ENCODE peak calls at places on chromosomes 4 and X, in six cellular contexts. D is A549, G is endothelial cell of umbilical vein, J is K562, M is HepG2, C is GM12878. L is an unnamed sample.
A peak's percentile ranks its signal among the peaks of the same experiment; 100 is the strongest.

GRCh38 chrX:119677654-119677981 is 15.3 kb downstream of the SEPTIN6 start:
- DNase-seq in G (no peak), D (no peak), J (no peak), C (no peak), M (no peak), L (no peak)

GRCh38 chr4:101835121-101835904 is 44.8 kb downstream of the BANK1 start:
- DNase-seq in D (peak; percentile 23), M (peak; percentile 15), G (peak; percentile 19), J (no peak), C (no peak), L (peak; percentile 47)

GRCh38 chr4:105859233-105859632 is 36.0 kb upstream of the NPNT start:
- DNase-seq in C (peak; percentile 9), M (peak; percentile 13), D (peak; percentile 10), G (peak; percentile 59), J (no peak), L (no peak)

GRCh38 chrX:37776987-37777325 is 2.9 kb upstream of the CYBB start:
- DNase-seq in C (no peak), J (no peak), G (no peak), M (no peak), D (no peak), L (no peak)

GRCh38 chr4:138659640-138660325 is 355.8 kb upstream of the NOCT start:
- DNase-seq in M (no peak), G (no peak), D (no peak), J (no peak), C (no peak), L (no peak)

GRCh38 chr4:130563185-130563890 is 1467.4 kb downstream of the C4orf33 start:
- DNase-seq in M (peak; percentile 8), D (peak; percentile 7), J (no peak), C (no peak), G (peak; percentile 73), L (peak; percentile 2)

GRCh38 chr4:123890889-123891288 is 494.3 kb downstream of the SPRY1 start:
- DNase-seq in C (no peak), G (no peak), D (no peak), J (no peak), M (no peak), L (no peak)

GRCh38 chr4:128831526-128832252 is 22.2 kb downstream of the JADE1 start:
- DNase-seq in G (no peak), J (no peak), D (no peak), M (peak; percentile 57), C (no peak), L (no peak)

GRCh38 chr4:36322921-36323354 is 41.5 kb downstream of the DTHD1 start:
- DNase-seq in C (peak; percentile 64), D (no peak), G (no peak), J (no peak), M (no peak), L (peak; percentile 43)

GRCh38 chr4:127249066-127249766 is 383.5 kb upstream of the INTU start:
- DNase-seq in J (no peak), C (no peak), D (no peak), G (no peak), M (no peak), L (peak; percentile 35)

GRCh38 chr4:107719211-107719926 is 665 bp downstream of the PAPSS1 start:
- DNase-seq in C (no peak), M (peak; percentile 77), G (peak; percentile 47), D (no peak), J (peak; percentile 13), L (peak; percentile 53)

GRCh38 chr4:162232349-162232748 is 68.5 kb upstream of the FSTL5 start:
- DNase-seq in M (no peak), J (no peak), G (no peak), C (no peak), D (no peak), L (no peak)

GRCh38 chr4:35639929-35640328 is 604.4 kb downstream of the ARAP2 start:
- DNase-seq in J (no peak), D (no peak), M (no peak), C (no peak), G (no peak), L (no peak)

GRCh38 chrX:9503261-9503660 is 38.4 kb downstream of the TBL1X start:
- DNase-seq in C (no peak), M (no peak), G (no peak), J (no peak), D (no peak), L (no peak)
- TF ChIP-seq MYC in C (no peak), M (no peak), G (no peak), J (no peak), D (no peak), L (no peak)

DNA sequence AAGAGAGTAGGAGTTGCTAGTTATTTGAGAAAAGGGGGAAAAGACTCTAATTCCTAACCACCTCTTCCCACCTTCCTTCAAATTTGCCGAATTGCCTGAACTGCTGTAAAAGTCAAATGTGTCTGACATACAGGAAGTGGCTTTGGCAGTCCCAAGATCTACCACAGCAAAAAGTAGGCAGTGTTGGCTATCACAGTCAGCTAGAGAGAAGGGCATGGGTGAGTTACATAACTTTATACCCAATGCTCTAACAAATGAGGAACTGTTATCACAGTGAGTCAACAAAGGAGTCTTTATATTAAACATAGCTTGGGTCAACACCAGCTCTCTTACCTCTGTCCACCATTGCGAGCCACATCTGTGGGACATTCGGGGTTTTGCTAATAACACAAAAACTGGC is 2.4 kb upstream of the MBNL3 start:
- DNase-seq in M (peak; percentile 88), J (no peak), D (no peak), G (no peak), C (no peak), L (peak; percentile 90)
- H3K4me3 ChIP-seq in M (no peak overlapping the region), J (no peak overlapping the region), D (no peak overlapping the region), G (no peak overlapping the region), C (no peak overlapping the region), L (peak overlapping the region; percentile 68)

DNA sequence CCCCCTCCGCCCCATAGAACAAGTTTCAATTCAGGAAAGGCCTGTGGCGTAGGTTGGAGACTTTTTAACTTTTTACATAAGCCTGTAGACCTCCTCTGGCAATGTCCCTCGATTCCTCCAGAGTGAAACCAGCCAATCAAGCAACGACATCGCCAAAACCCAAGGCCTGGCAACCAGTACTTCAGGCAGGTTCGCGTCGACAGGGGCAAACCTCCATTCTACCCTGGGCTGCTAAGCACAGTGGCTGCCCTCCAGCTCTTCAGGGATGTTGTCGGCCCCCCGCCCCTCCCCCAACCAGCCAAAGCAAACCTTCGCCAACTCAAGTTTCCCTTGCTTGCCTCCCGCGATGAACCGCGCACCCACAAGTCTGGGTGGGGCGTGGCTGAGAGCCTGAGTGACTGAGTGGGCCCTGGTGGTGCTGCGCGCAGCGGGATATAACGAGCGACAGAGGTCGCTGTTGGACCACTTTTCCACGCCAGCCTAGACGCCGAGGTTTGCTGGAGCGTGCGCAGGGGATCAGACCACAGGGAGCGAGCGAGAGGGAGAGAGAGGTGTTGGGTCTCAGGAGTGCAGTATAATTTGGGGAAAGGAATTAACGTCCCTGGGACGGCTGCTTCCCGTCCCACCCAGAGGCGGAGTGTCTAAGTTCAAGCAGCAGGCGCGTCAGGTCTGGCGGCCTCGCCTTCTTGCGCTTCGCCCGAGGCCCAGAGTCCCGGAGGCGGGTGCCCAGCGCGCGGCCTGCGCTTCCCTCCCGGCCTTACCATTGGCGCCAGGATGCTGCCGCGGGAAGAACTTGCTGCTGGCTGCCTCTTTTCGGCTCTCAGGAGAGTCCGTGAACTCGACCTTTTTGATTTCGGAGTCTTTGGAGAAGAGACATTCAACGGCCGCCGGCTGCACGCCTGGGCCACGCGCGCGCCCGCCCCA is 9.0 kb upstream of the PITX2 start:
- DNase-seq in D (peak; percentile 79), M (peak; percentile 54), G (peak; percentile 76), J (peak; percentile 65), C (no peak), L (peak; percentile 71)
- TF ChIP-seq POLR2A in D (no peak), M (no peak), G (no peak), J (no peak), C (no peak), L (no peak)

GRCh38 chrX:15404712-15405111 is 20.5 kb upstream of the VEGFD start:
- DNase-seq in J (no peak), G (peak; percentile 51), M (no peak), D (no peak), C (no peak), L (peak; percentile 79)
- TF ChIP-seq MYC in J (no peak), G (no peak), M (no peak), D (no peak), C (no peak), L (no peak)

GRCh38 chr4:85477538-85477937 is 2.6 kb downstream of the ARHGAP24 start:
- DNase-seq in D (no peak), G (no peak), C (no peak), M (no peak), J (no peak), L (no peak)
- H3K4me3 ChIP-seq in D (no peak overlapping the region), G (no peak overlapping the region), C (no peak overlapping the region), M (no peak overlapping the region), J (no peak overlapping the region), L (no peak overlapping the region)

DNA sequence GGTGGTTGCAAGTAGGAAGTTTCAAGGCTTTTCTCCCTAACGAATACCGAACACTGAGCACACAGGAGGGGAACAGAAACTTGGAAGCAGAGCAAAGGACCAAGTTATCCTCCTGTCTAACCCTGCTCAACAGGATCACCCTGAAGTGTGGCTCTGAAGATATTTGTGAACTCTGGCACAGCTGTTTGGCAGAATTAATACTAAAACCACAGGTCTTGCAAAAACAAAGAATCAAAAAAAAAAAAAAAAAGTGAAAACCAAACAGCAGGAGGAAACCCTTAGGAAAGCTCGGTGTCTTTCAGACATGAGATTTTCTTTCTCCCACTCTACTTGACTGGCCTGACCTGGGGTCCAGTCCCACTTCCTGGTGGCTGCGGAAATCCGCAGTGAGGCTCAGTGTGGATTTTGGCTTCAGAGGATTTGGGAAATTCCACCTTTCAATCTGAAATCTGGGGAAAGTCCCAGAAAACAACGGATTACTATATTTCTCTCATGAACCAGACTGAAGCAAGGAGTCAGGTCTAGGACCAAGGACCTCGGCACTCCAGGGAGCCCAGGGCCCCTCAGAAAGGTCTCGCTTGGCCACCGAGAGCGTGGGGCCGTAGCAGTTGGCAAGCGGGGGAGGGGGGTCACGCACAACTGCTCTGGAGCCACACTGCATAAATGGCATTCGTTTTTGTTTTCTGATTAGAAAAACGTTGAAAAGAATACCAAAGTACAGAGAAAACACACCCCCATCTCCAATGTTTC is 867 bp downstream of the TIFA start:
- DNase-seq in C (no peak), J (peak; percentile 46), D (peak; percentile 10), G (peak; percentile 69), M (no peak), L (peak; percentile 51)
- TF ChIP-seq POLR2A in C (no peak), J (no peak), D (no peak), G (no peak), M (no peak), L (no peak)